ENCODE peak calls at places on chromosome 6, in eight cellular contexts. One of them, this sample, is unnamed.

GRCh38 chr6:28896505-28897392 is 27.0 kb downstream of the TRIM27 start:
- DNase-seq in nephron progenitor cell: peak
- DNase-seq in AG10803: peak
- DNase-seq in heart left ventricle: peak
- DNase-seq in fibroblast of lung: peak
- DNase-seq in GM20000: peak
- DNase-seq in fibroblast of the aortic adventitia: peak
- DNase-seq in cardiac fibroblast: peak
- DNase-seq in this sample: peak

GRCh38 chr6:45619994-45620471 is 242.3 kb upstream of the SUPT3H start:
- DNase-seq in fibroblast of the aortic adventitia: no peak
- DNase-seq in heart left ventricle: no peak
- DNase-seq in fibroblast of lung: peak
- DNase-seq in AG10803: peak
- DNase-seq in nephron progenitor cell: no peak
- DNase-seq in GM20000: no peak
- DNase-seq in cardiac fibroblast: peak
- DNase-seq in this sample: no peak

GRCh38 chr6:139591075-139591474 is 216.6 kb upstream of the CITED2 start:
- DNase-seq in AG10803: no peak
- DNase-seq in nephron progenitor cell: no peak
- DNase-seq in fibroblast of lung: no peak
- DNase-seq in fibroblast of the aortic adventitia: no peak
- DNase-seq in GM20000: no peak
- DNase-seq in heart left ventricle: no peak
- DNase-seq in cardiac fibroblast: no peak
- DNase-seq in this sample: no peak

GRCh38 chr6:25922301-25922700 is 8.2 kb downstream of the SLC17A2 start:
- DNase-seq in AG10803: peak
- DNase-seq in heart left ventricle: no peak
- DNase-seq in GM20000: no peak
- DNase-seq in nephron progenitor cell: no peak
- DNase-seq in fibroblast of lung: no peak
- DNase-seq in fibroblast of the aortic adventitia: peak
- DNase-seq in cardiac fibroblast: peak
- DNase-seq in this sample: no peak

GRCh38 chr6:54856137-54856536 is 9.6 kb downstream of the FAM83B start:
- DNase-seq in AG10803: no peak
- DNase-seq in fibroblast of lung: no peak
- DNase-seq in GM20000: no peak
- DNase-seq in cardiac fibroblast: no peak
- DNase-seq in heart left ventricle: no peak
- DNase-seq in fibroblast of the aortic adventitia: no peak
- DNase-seq in nephron progenitor cell: no peak
- DNase-seq in this sample: no peak

GRCh38 chr6:99344289-99344688 is 5.2 kb downstream of the FAXC start:
- DNase-seq in fibroblast of the aortic adventitia: peak
- DNase-seq in cardiac fibroblast: peak
- DNase-seq in fibroblast of lung: peak
- DNase-seq in GM20000: no peak
- DNase-seq in nephron progenitor cell: no peak
- DNase-seq in AG10803: peak
- DNase-seq in heart left ventricle: no peak
- DNase-seq in this sample: peak

GRCh38 chr6:119294984-119295383 is 54.6 kb downstream of the MAN1A1 start:
- DNase-seq in nephron progenitor cell: no peak
- DNase-seq in fibroblast of lung: no peak
- DNase-seq in AG10803: no peak
- DNase-seq in GM20000: peak
- DNase-seq in fibroblast of the aortic adventitia: no peak
- DNase-seq in heart left ventricle: no peak
- DNase-seq in cardiac fibroblast: no peak
- DNase-seq in this sample: no peak

GRCh38 chr6:27667651-27668441 is 194.9 kb upstream of the ZNF184 start:
- DNase-seq in fibroblast of lung: no peak
- DNase-seq in AG10803: no peak
- DNase-seq in fibroblast of the aortic adventitia: no peak
- DNase-seq in cardiac fibroblast: peak
- DNase-seq in GM20000: no peak
- DNase-seq in nephron progenitor cell: no peak
- DNase-seq in heart left ventricle: no peak
- DNase-seq in this sample: no peak

GRCh38 chr6:119829006-119829405 is 479.4 kb upstream of the MAN1A1 start:
- DNase-seq in nephron progenitor cell: no peak
- DNase-seq in fibroblast of lung: no peak
- DNase-seq in GM20000: no peak
- DNase-seq in fibroblast of the aortic adventitia: no peak
- DNase-seq in AG10803: no peak
- DNase-seq in heart left ventricle: no peak
- DNase-seq in cardiac fibroblast: no peak
- DNase-seq in this sample: no peak

GRCh38 chr6:31701666-31702420 is 1.3 kb downstream of the ABHD16A start:
- DNase-seq in AG10803: peak
- DNase-seq in fibroblast of lung: peak
- DNase-seq in heart left ventricle: peak
- DNase-seq in nephron progenitor cell: no peak
- DNase-seq in cardiac fibroblast: peak
- DNase-seq in fibroblast of the aortic adventitia: peak
- DNase-seq in GM20000: no peak
- DNase-seq in this sample: no peak

GRCh38 chr6:157850030-157850429 is 27.0 kb downstream of the SNX9 start:
- DNase-seq in heart left ventricle: no peak
- DNase-seq in fibroblast of lung: no peak
- DNase-seq in nephron progenitor cell: no peak
- DNase-seq in AG10803: no peak
- DNase-seq in cardiac fibroblast: no peak
- DNase-seq in fibroblast of the aortic adventitia: no peak
- DNase-seq in GM20000: no peak
- DNase-seq in this sample: no peak

GRCh38 chr6:27970444-27970843 is 13.4 kb downstream of the OR2B6 start:
- DNase-seq in heart left ventricle: no peak
- DNase-seq in GM20000: no peak
- DNase-seq in AG10803: no peak
- DNase-seq in fibroblast of lung: no peak
- DNase-seq in cardiac fibroblast: no peak
- DNase-seq in nephron progenitor cell: no peak
- DNase-seq in fibroblast of the aortic adventitia: no peak
- DNase-seq in this sample: no peak

GRCh38 chr6:13189710-13190109 is 138.6 kb downstream of the TBC1D7 start:
- DNase-seq in AG10803: no peak
- DNase-seq in GM20000: no peak
- DNase-seq in nephron progenitor cell: no peak
- DNase-seq in fibroblast of the aortic adventitia: no peak
- DNase-seq in fibroblast of lung: no peak
- DNase-seq in heart left ventricle: no peak
- DNase-seq in cardiac fibroblast: no peak
- DNase-seq in this sample: no peak

GRCh38 chr6:44051516-44051915 is 75.7 kb downstream of the MRPL14 start:
- DNase-seq in nephron progenitor cell: no peak
- DNase-seq in fibroblast of the aortic adventitia: peak
- DNase-seq in GM20000: no peak
- DNase-seq in AG10803: peak
- DNase-seq in fibroblast of lung: peak
- DNase-seq in heart left ventricle: peak
- DNase-seq in cardiac fibroblast: peak
- DNase-seq in this sample: peak

GRCh38 chr6:410555-411395 is 19.2 kb downstream of the IRF4 start:
- DNase-seq in fibroblast of the aortic adventitia: no peak
- DNase-seq in cardiac fibroblast: no peak
- DNase-seq in heart left ventricle: no peak
- DNase-seq in fibroblast of lung: no peak
- DNase-seq in AG10803: no peak
- DNase-seq in GM20000: no peak
- DNase-seq in nephron progenitor cell: no peak
- DNase-seq in this sample: no peak

GRCh38 chr6:39365281-39366074 is 43.0 kb upstream of the KCNK16 start:
- DNase-seq in cardiac fibroblast: no peak
- DNase-seq in GM20000: no peak
- DNase-seq in heart left ventricle: no peak
- DNase-seq in nephron progenitor cell: no peak
- DNase-seq in fibroblast of lung: peak
- DNase-seq in fibroblast of the aortic adventitia: no peak
- DNase-seq in AG10803: peak
- DNase-seq in this sample: peak

GRCh38 chr6:39366875-39367618 is 44.5 kb upstream of the KCNK16 start:
- DNase-seq in AG10803: no peak
- DNase-seq in GM20000: no peak
- DNase-seq in fibroblast of the aortic adventitia: no peak
- DNase-seq in heart left ventricle: no peak
- DNase-seq in cardiac fibroblast: no peak
- DNase-seq in fibroblast of lung: no peak
- DNase-seq in nephron progenitor cell: no peak
- DNase-seq in this sample: no peak

GRCh38 chr6:39375405-39375804 is 52.9 kb upstream of the KCNK16 start:
- DNase-seq in fibroblast of lung: no peak
- DNase-seq in heart left ventricle: no peak
- DNase-seq in nephron progenitor cell: no peak
- DNase-seq in AG10803: no peak
- DNase-seq in cardiac fibroblast: no peak
- DNase-seq in GM20000: no peak
- DNase-seq in fibroblast of the aortic adventitia: no peak
- DNase-seq in this sample: no peak

GRCh38 chr6:39367661-39368060 is 45.2 kb upstream of the KCNK16 start:
- DNase-seq in fibroblast of the aortic adventitia: no peak
- DNase-seq in nephron progenitor cell: no peak
- DNase-seq in GM20000: no peak
- DNase-seq in heart left ventricle: no peak
- DNase-seq in fibroblast of lung: no peak
- DNase-seq in AG10803: no peak
- DNase-seq in cardiac fibroblast: no peak
- DNase-seq in this sample: no peak

DNA sequence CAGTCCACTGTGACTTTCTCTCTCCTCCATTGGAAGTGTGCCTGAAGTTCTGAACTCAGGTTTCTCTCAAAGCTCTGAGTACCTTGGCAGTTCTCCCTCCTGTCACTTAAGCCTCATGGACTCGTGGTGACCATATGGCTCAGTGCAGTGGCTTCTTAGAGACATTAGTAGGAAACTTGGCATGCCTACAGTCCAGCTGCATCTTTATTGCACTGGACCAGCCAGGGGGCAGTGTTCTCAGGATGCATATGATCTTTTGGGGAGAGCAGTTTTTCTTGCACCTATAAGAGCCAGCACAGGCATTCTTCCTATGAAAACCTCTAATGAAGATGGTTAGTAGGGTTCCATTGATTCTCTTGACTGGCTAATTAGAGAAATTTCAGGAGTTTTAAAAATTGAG is 47.5 kb upstream of the KCNK16 start:
- DNase-seq in nephron progenitor cell: no peak
- DNase-seq in heart left ventricle: no peak
- DNase-seq in cardiac fibroblast: no peak
- DNase-seq in fibroblast of lung: no peak
- DNase-seq in fibroblast of the aortic adventitia: no peak
- DNase-seq in AG10803: no peak
- DNase-seq in GM20000: no peak
- DNase-seq in this sample: no peak
- TF ChIP-seq CTCF in nephron progenitor cell: no peak
- TF ChIP-seq CTCF in heart left ventricle: peak
- TF ChIP-seq CTCF in cardiac fibroblast: peak
- TF ChIP-seq CTCF in fibroblast of lung: peak
- TF ChIP-seq CTCF in fibroblast of the aortic adventitia: no peak
- TF ChIP-seq CTCF in AG10803: peak
- TF ChIP-seq CTCF in GM20000: no peak
- TF ChIP-seq CTCF in this sample: peak

GRCh38 chr6:88232753-88233152 is 66.6 kb upstream of the CNR1 start:
- DNase-seq in cardiac fibroblast: no peak
- DNase-seq in fibroblast of the aortic adventitia: no peak
- DNase-seq in AG10803: no peak
- DNase-seq in fibroblast of lung: no peak
- DNase-seq in nephron progenitor cell: no peak
- DNase-seq in heart left ventricle: no peak
- DNase-seq in GM20000: no peak
- DNase-seq in this sample: no peak

GRCh38 chr6:88236961-88237360 is 70.8 kb upstream of the CNR1 start:
- DNase-seq in AG10803: no peak
- DNase-seq in fibroblast of the aortic adventitia: no peak
- DNase-seq in fibroblast of lung: no peak
- DNase-seq in GM20000: no peak
- DNase-seq in nephron progenitor cell: no peak
- DNase-seq in cardiac fibroblast: no peak
- DNase-seq in heart left ventricle: no peak
- DNase-seq in this sample: no peak

GRCh38 chr6:88238901-88239300 is 72.8 kb upstream of the CNR1 start:
- DNase-seq in AG10803: no peak
- DNase-seq in nephron progenitor cell: no peak
- DNase-seq in GM20000: no peak
- DNase-seq in fibroblast of lung: no peak
- DNase-seq in heart left ventricle: no peak
- DNase-seq in cardiac fibroblast: no peak
- DNase-seq in fibroblast of the aortic adventitia: no peak
- DNase-seq in this sample: no peak

DNA sequence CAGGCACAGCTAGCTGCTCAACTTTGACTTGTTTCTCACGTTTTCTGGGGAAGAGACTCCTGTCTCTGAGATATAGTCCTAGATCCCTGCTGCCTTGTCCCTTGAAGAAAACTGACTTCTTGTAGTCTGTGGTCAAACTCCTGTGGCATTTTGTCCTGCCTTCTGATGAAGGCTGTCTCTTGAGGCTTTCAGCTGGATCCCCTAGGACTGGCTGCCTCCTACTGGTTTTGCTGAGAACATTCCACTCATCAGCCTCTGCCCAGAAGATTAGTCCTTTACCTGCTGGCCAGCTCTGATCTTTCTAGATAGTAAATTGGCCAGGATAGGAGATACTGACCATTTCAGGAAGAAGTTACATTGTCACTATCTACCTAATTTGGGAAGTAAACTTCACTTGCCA is 71.9 kb upstream of the CNR1 start:
- DNase-seq in nephron progenitor cell: peak
- DNase-seq in GM20000: peak
- DNase-seq in AG10803: peak
- DNase-seq in cardiac fibroblast: peak
- DNase-seq in fibroblast of the aortic adventitia: no peak
- DNase-seq in heart left ventricle: no peak
- DNase-seq in fibroblast of lung: peak
- DNase-seq in this sample: no peak
- TF ChIP-seq CTCF in nephron progenitor cell: peak
- TF ChIP-seq CTCF in GM20000: peak
- TF ChIP-seq CTCF in AG10803: no peak
- TF ChIP-seq CTCF in cardiac fibroblast: peak
- TF ChIP-seq CTCF in fibroblast of the aortic adventitia: no peak
- TF ChIP-seq CTCF in heart left ventricle: peak
- TF ChIP-seq CTCF in fibroblast of lung: no peak
- TF ChIP-seq CTCF in this sample: no peak

GRCh38 chr6:74867286-74867685 is 338.6 kb downstream of the COL12A1 start:
- DNase-seq in cardiac fibroblast: no peak
- DNase-seq in fibroblast of lung: peak
- DNase-seq in heart left ventricle: no peak
- DNase-seq in AG10803: peak
- DNase-seq in GM20000: no peak
- DNase-seq in fibroblast of the aortic adventitia: no peak
- DNase-seq in nephron progenitor cell: no peak
- DNase-seq in this sample: no peak

GRCh38 chr6:74863968-74864367 is 341.9 kb downstream of the COL12A1 start:
- DNase-seq in heart left ventricle: no peak
- DNase-seq in GM20000: no peak
- DNase-seq in cardiac fibroblast: peak
- DNase-seq in fibroblast of the aortic adventitia: no peak
- DNase-seq in AG10803: no peak
- DNase-seq in nephron progenitor cell: no peak
- DNase-seq in fibroblast of lung: no peak
- DNase-seq in this sample: no peak
- TF ChIP-seq CTCF in heart left ventricle: no peak
- TF ChIP-seq CTCF in GM20000: no peak
- TF ChIP-seq CTCF in cardiac fibroblast: no peak
- TF ChIP-seq CTCF in fibroblast of the aortic adventitia: no peak
- TF ChIP-seq CTCF in AG10803: no peak
- TF ChIP-seq CTCF in nephron progenitor cell: no peak
- TF ChIP-seq CTCF in fibroblast of lung: no peak
- TF ChIP-seq CTCF in this sample: no peak

GRCh38 chr6:72084992-72085569 is 198.7 kb downstream of the RIMS1 start:
- DNase-seq in fibroblast of lung: peak
- DNase-seq in GM20000: peak
- DNase-seq in heart left ventricle: no peak
- DNase-seq in AG10803: peak
- DNase-seq in nephron progenitor cell: no peak
- DNase-seq in cardiac fibroblast: peak
- DNase-seq in fibroblast of the aortic adventitia: peak
- DNase-seq in this sample: no peak
- TF ChIP-seq CTCF in fibroblast of lung: no peak
- TF ChIP-seq CTCF in GM20000: peak
- TF ChIP-seq CTCF in heart left ventricle: peak
- TF ChIP-seq CTCF in AG10803: peak
- TF ChIP-seq CTCF in nephron progenitor cell: peak
- TF ChIP-seq CTCF in cardiac fibroblast: peak
- TF ChIP-seq CTCF in fibroblast of the aortic adventitia: peak
- TF ChIP-seq CTCF in this sample: peak

This sample was measured in HFFc6.